ENCODE peak calls at places on chromosomes 1 and 21, in nine cellular contexts. L is endodermal cell, E is esophagus squamous epithelium, Q is sigmoid colon, T is left ventricle myocardium inferior, W is brain microvascular endothelial cell, K is BE2C, V is PC-3, I is HCT116. J is an unnamed sample.

GRCh38 chr1:33327587-33328325 is 6.9 kb upstream of the A3GALT2 start:
- DNase-seq in W (peak; percentile 97), K (no peak), E (no peak), V (peak; percentile 80), L (no peak), I (no peak), Q (peak; percentile 87), T (peak; percentile 59), J (no peak)

GRCh38 chr1:2240251-2241156 is 12.4 kb downstream of the SKI start:
- DNase-seq in W (no peak), Q (peak; percentile 90), K (peak; percentile 80), T (peak; percentile 80), L (peak; percentile 46), I (no peak), V (no peak), E (no peak), J (no peak)

GRCh38 chr1:229229721-229230135 is 41.2 kb upstream of the RAB4A start:
- DNase-seq in L (peak; percentile 70), W (no peak), E (no peak), Q (peak; percentile 93), K (no peak), V (no peak), I (no peak), T (peak; percentile 61), J (no peak)

GRCh38 chr1:10007161-10007560 is 10.1 kb downstream of the RBP7 start:
- DNase-seq in L (no peak), W (no peak), Q (no peak), T (no peak), K (peak; percentile 11), V (peak; percentile 6), I (no peak), E (no peak), J (no peak)

GRCh38 chr1:186819140-186819539 is 9.6 kb upstream of the PLA2G4A start:
- DNase-seq in W (peak; percentile 87), I (no peak), Q (no peak), E (no peak), K (no peak), L (no peak), V (peak; percentile 13), T (no peak), J (no peak)

GRCh38 chr1:209565759-209566678 is 17.5 kb upstream of the CAMK1G start:
- DNase-seq in W (peak; percentile 82), I (peak; percentile 78), T (peak; percentile 57), E (no peak), L (peak; percentile 98), Q (peak; percentile 83), V (peak; percentile 97), K (peak; percentile 88), J (peak; percentile 81)

GRCh38 chr1:8145525-8145924 is 119.4 kb upstream of the ERRFI1 start:
- DNase-seq in K (no peak), E (no peak), Q (no peak), L (no peak), W (peak; percentile 27), V (no peak), I (no peak), T (no peak), J (no peak)

GRCh38 chr1:209993061-209993830 is 55.2 kb downstream of the SYT14 start:
- DNase-seq in L (no peak), V (no peak), W (no peak), I (no peak), T (no peak), E (no peak), K (no peak), Q (no peak), J (no peak)

GRCh38 chr1:225446298-225446941 is 18.6 kb upstream of the LBR start:
- DNase-seq in W (no peak), I (no peak), K (no peak), V (no peak), L (peak; percentile 82), Q (peak; percentile 71), E (no peak), T (no peak), J (no peak)

GRCh38 chr21:46667735-46668380 is 32.4 kb downstream of the PRMT2 start:
- DNase-seq in L (peak; percentile 85), W (peak; percentile 11), K (peak; percentile 43), V (peak; percentile 19), I (no peak), T (no peak), E (no peak), Q (no peak), J (peak; percentile 82)

GRCh38 chr1:210369425-210369824 is 40.7 kb downstream of the HHAT start:
- DNase-seq in E (no peak), L (peak; percentile 87), I (no peak), T (no peak), K (no peak), Q (no peak), W (no peak), V (no peak), J (no peak)

GRCh38 chr1:96748078-96748477 is 26.5 kb downstream of the PTBP2 start:
- DNase-seq in V (no peak), W (no peak), K (no peak), Q (no peak), E (no peak), I (no peak), L (no peak), T (no peak), J (no peak)

GRCh38 chr1:57747818-57748217 is 324.0 kb upstream of the DAB1 start:
- DNase-seq in L (no peak), K (no peak), I (no peak), W (no peak), E (no peak), T (no peak), V (no peak), Q (no peak), J (no peak)

GRCh38 chr21:15034126-15034848 is 30.5 kb downstream of the NRIP1 start:
- DNase-seq in K (no peak), W (no peak), Q (no peak), T (no peak), L (no peak), E (no peak), I (no peak), V (peak; percentile 64), J (no peak)

GRCh38 chr1:207152792-207153434 is 48.9 kb downstream of the C4BPA start:
- DNase-seq in K (no peak), T (no peak), W (no peak), L (peak; percentile 52), V (peak; percentile 83), Q (no peak), I (peak; percentile 99), E (no peak), J (no peak)

GRCh38 chr1:19704247-19705113 is 39.8 kb downstream of the HTR6 start:
- DNase-seq in T (peak; percentile 69), W (peak; percentile 74), K (peak; percentile 74), L (peak; percentile 96), V (peak; percentile 77), Q (peak; percentile 80), I (peak; percentile 28), E (no peak), J (peak; percentile 81)

GRCh38 chr21:42781150-42781980 is 98.0 kb downstream of the WDR4 start:
- DNase-seq in E (no peak), T (no peak), V (peak; percentile 36), L (peak; percentile 88), W (no peak), K (peak; percentile 80), Q (no peak), I (no peak), J (no peak)

GRCh38 chr1:81183157-81183952 is 617.4 kb upstream of the ADGRL2 start:
- DNase-seq in W (no peak), L (no peak), V (no peak), T (no peak), K (no peak), Q (no peak), E (no peak), I (no peak), J (no peak)

GRCh38 chr1:10677508-10678364 is 118.7 kb downstream of the CASZ1 start:
- DNase-seq in V (no peak), I (no peak), L (peak; percentile 66), Q (peak; percentile 90), K (no peak), E (no peak), W (no peak), T (no peak), J (peak; percentile 85)

GRCh38 chr1:12059722-12060464 is 3.2 kb upstream of the TNFRSF8 start:
- DNase-seq in Q (no peak), K (no peak), V (no peak), L (no peak), E (no peak), T (no peak), W (no peak), I (no peak), J (no peak)

GRCh38 chr1:233707153-233707905 is 93.4 kb downstream of the KCNK1 start:
- DNase-seq in E (no peak), Q (no peak), K (no peak), L (no peak), T (no peak), W (no peak), I (peak; percentile 77), V (peak; percentile 91), J (no peak)

DNA sequence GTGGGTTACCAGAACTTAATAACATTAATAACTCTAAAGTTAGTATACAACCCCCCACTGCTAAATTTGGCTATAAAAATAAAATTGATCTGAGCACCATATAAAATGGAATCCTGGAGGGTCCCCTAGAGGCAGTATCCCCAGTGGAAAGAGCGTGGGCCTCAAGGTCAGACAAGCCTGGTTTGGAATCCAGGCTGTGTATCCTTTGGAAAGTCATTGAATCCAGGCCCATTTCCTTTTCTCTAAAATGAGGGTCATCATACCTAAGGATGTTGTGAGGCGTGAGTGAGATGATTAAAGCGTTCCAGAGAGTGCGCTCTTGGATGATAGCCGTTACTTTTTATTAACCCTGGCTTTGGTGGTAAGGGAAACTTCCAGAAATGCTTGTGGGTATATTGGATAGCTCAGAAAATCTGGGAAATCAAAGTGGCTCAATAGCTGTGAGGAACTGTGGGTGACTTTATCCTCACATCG is 671 bp upstream of the ZNF436 start:
- DNase-seq in E (no peak), K (no peak), W (no peak), L (peak; percentile 44), Q (no peak), V (no peak), I (no peak), T (no peak), J (no peak)
- H3K4me3 ChIP-seq in E (peak overlapping the region; percentile 79), K (peak overlapping the region; percentile 94), W (peak overlapping the region; percentile 96), L (peak overlapping the region; percentile 95), Q (peak overlapping the region; percentile 72), V (peak overlapping the region; percentile 93), I (peak overlapping the region; percentile 69), T (peak overlapping the region; percentile 88), J (peak overlapping the region; percentile 100)

GRCh38 chr1:151991663-151992344 is 1.9 kb downstream of the S100A10 start:
- DNase-seq in E (no peak), K (no peak), V (no peak), W (no peak), Q (no peak), T (no peak), L (no peak), I (no peak), J (no peak)
- H3K27me3 ChIP-seq in E (no peaks in the 10 kb centered on the region), K (peaks cover 66% of the 10 kb centered on the region), V (no peaks in the 10 kb centered on the region), W (no peaks in the 10 kb centered on the region), Q (no peaks in the 10 kb centered on the region), T (no peaks in the 10 kb centered on the region), L (peaks cover 11% of the 10 kb centered on the region), I (no peaks in the 10 kb centered on the region), J (peaks cover 99% of the 10 kb centered on the region)

GRCh38 chr1:31795801-31796621 is 19.8 kb downstream of the SPOCD1 start:
- DNase-seq in W (peak; percentile 86), I (no peak), E (no peak), K (peak; percentile 70), T (no peak), L (no peak), V (peak; percentile 39), Q (peak; percentile 61), J (peak; percentile 4)
- TF ChIP-seq CTCF in W (peak; percentile 42), I (no peak), E (no peak), K (no peak), T (no peak), L (no peak), V (no peak), Q (no peak), J (no peak)

GRCh38 chr1:26994020-26994745 is 691 bp downstream of the TRNP1 start:
- DNase-seq in I (no peak), K (peak; percentile 38), E (no peak), Q (no peak), L (peak; percentile 67), V (no peak), W (no peak), T (peak; percentile 27), J (no peak)
- H3K4me3 ChIP-seq in I (peak overlapping the region; percentile 85), K (peak overlapping the region; percentile 54), E (peak overlapping the region; percentile 73), Q (peak overlapping the region; percentile 75), L (peak overlapping the region; percentile 86), V (peak overlapping the region; percentile 88), W (peak overlapping the region; percentile 62), T (peak overlapping the region; percentile 84), J (peak overlapping the region; percentile 46)